ENCODE peak calls at places on chromosomes 2 and 18, in five cellular contexts. One of them, this sample, is unnamed.

GRCh38 chr2:83081835-83082522 is 1377.1 kb downstream of the SUCLG1 start:
- DNase-seq in K562: no peak
- DNase-seq in GM12878: no peak
- DNase-seq in SK-N-SH: peak; percentile 20
- DNase-seq in HepG2: peak; percentile 53
- DNase-seq in this sample: no peak

GRCh38 chr2:74944987-74945782 is 13.3 kb upstream of the POLE4 start:
- DNase-seq in K562: no peak
- DNase-seq in GM12878: peak; percentile 72
- DNase-seq in SK-N-SH: no peak
- DNase-seq in HepG2: no peak
- DNase-seq in this sample: no peak

GRCh38 chr2:81647715-81648114 is 1343.2 kb upstream of the LRRTM1 start:
- DNase-seq in K562: no peak
- DNase-seq in GM12878: no peak
- DNase-seq in SK-N-SH: no peak
- DNase-seq in HepG2: no peak
- DNase-seq in this sample: no peak

GRCh38 chr2:197353393-197354168 is 43.0 kb upstream of the ANKRD44 start:
- DNase-seq in K562: no peak
- DNase-seq in GM12878: no peak
- DNase-seq in SK-N-SH: no peak
- DNase-seq in HepG2: no peak
- DNase-seq in this sample: no peak

GRCh38 chr18:39802648-39803229 is 2152.3 kb upstream of the PIK3C3 start:
- DNase-seq in K562: no peak
- DNase-seq in GM12878: no peak
- DNase-seq in SK-N-SH: no peak
- DNase-seq in HepG2: no peak
- DNase-seq in this sample: no peak

GRCh38 chr18:44229693-44230108 is 451.0 kb upstream of the SETBP1 start:
- DNase-seq in K562: no peak
- DNase-seq in GM12878: no peak
- DNase-seq in SK-N-SH: peak; percentile 1
- DNase-seq in HepG2: no peak
- DNase-seq in this sample: no peak

GRCh38 chr2:69026026-69026425 is 13.0 kb downstream of the ANTXR1 start:
- DNase-seq in K562: peak; percentile 51
- DNase-seq in GM12878: peak; percentile 3
- DNase-seq in SK-N-SH: no peak
- DNase-seq in HepG2: peak; percentile 78
- DNase-seq in this sample: peak; percentile 14

GRCh38 chr2:110804915-110805314 is 72.5 kb downstream of the ACOXL start:
- DNase-seq in K562: no peak
- DNase-seq in GM12878: peak; percentile 66
- DNase-seq in SK-N-SH: no peak
- DNase-seq in HepG2: no peak
- DNase-seq in this sample: no peak

GRCh38 chr18:49019446-49020045 is 68.8 kb upstream of the SMAD7 start:
- DNase-seq in K562: no peak
- DNase-seq in GM12878: peak; percentile 9
- DNase-seq in SK-N-SH: no peak
- DNase-seq in HepG2: no peak
- DNase-seq in this sample: no peak

GRCh38 chr2:85766214-85766613 is 12.4 kb downstream of the ATOH8 start:
- DNase-seq in K562: no peak
- DNase-seq in GM12878: no peak
- DNase-seq in SK-N-SH: no peak
- DNase-seq in HepG2: no peak
- DNase-seq in this sample: no peak
- TF ChIP-seq FOXM1 in K562: no peak
- TF ChIP-seq FOXM1 in GM12878: no peak
- TF ChIP-seq FOXM1 in SK-N-SH: no peak
- TF ChIP-seq FOXM1 in HepG2: no peak
- TF ChIP-seq FOXM1 in this sample: no peak

GRCh38 chr2:216632952-216633615 is at the start of gene IGFBP2:
- DNase-seq in K562: no peak
- DNase-seq in GM12878: no peak
- DNase-seq in SK-N-SH: peak; percentile 96
- DNase-seq in HepG2: no peak
- DNase-seq in this sample: peak; percentile 69
- TF ChIP-seq FOXM1 in K562: no peak
- TF ChIP-seq FOXM1 in GM12878: no peak
- TF ChIP-seq FOXM1 in SK-N-SH: no peak
- TF ChIP-seq FOXM1 in HepG2: no peak
- TF ChIP-seq FOXM1 in this sample: no peak

GRCh38 chr2:240250985-240251847 is 110.8 kb upstream of the OTOS start:
- DNase-seq in K562: peak; percentile 89
- DNase-seq in GM12878: no peak
- DNase-seq in SK-N-SH: peak; percentile 50
- DNase-seq in HepG2: peak; percentile 94
- DNase-seq in this sample: peak; percentile 27
- TF ChIP-seq FOXM1 in K562: no peak
- TF ChIP-seq FOXM1 in GM12878: no peak
- TF ChIP-seq FOXM1 in SK-N-SH: no peak
- TF ChIP-seq FOXM1 in HepG2: no peak
- TF ChIP-seq FOXM1 in this sample: no peak

GRCh38 chr2:183495589-183496267 is 371.5 kb downstream of the NUP35 start:
- DNase-seq in K562: no peak
- DNase-seq in GM12878: peak; percentile 32
- DNase-seq in SK-N-SH: no peak
- DNase-seq in HepG2: no peak
- DNase-seq in this sample: no peak
- TF ChIP-seq FOXM1 in K562: no peak
- TF ChIP-seq FOXM1 in GM12878: no peak
- TF ChIP-seq FOXM1 in SK-N-SH: no peak
- TF ChIP-seq FOXM1 in HepG2: no peak
- TF ChIP-seq FOXM1 in this sample: no peak

DNA sequence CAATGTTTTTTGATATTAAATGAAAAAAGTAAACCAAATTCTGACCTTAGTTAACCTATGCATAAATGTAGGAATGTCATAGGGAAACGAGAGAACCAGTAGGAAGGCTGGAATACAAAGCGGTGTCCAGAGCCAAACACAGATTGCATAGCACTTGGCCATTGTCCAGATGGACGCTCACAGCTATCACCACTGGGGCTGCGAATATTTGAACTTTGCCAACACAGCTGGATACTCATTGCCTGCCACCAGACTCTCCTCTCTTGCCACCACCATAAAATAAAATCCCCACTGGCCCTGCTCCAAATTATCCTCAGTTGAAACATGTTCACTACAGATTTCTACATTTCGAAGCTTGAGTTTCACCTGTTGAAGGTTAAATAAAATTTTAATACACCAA is 159.3 kb upstream of the GULP1 start:
- DNase-seq in K562: no peak
- DNase-seq in GM12878: no peak
- DNase-seq in SK-N-SH: no peak
- DNase-seq in HepG2: no peak
- DNase-seq in this sample: no peak
- TF ChIP-seq FOXM1 in K562: no peak
- TF ChIP-seq FOXM1 in GM12878: no peak
- TF ChIP-seq FOXM1 in SK-N-SH: no peak
- TF ChIP-seq FOXM1 in HepG2: no peak
- TF ChIP-seq FOXM1 in this sample: no peak